ENCODE peak calls at places on chromosome 13, in nine cellular contexts. N is PC-3; H is Karpas-422; J is cerebellar nuclear complex; Q is hepatic stellate cell; Y is left ventricle myocardium inferior; A is stimulated activated CD8-positive, alpha-beta memory T cell treated with anti-CD3 and anti-CD28 coated beads, Interleukin-15, amount 100 ng/mL, for 4 hours; B is HFF-Myc; X is NCI-H1048. E is an unnamed sample.

GRCh38 chr13:28719656-28720055 is 886 bp upstream of the SLC46A3 start:
- DNase-seq in J (no peak), H (no peak), Y (no peak), N (no peak), Q (peak; percentile 65), B (no peak), X (no peak), A (no peak), E (no peak)

GRCh38 chr13:112812306-112813034 is 122.6 kb downstream of the ATP11A start:
- DNase-seq in H (no peak), B (no peak), Y (no peak), A (no peak), N (no peak), X (no peak), J (no peak), Q (no peak), E (no peak)

GRCh38 chr13:109145631-109146030 is 516.2 kb downstream of the MYO16 start:
- DNase-seq in J (no peak), Q (peak; percentile 75), Y (no peak), A (no peak), H (peak; percentile 84), X (no peak), B (peak; percentile 55), N (peak; percentile 74), E (no peak)

GRCh38 chr13:77492982-77493381 is 42.5 kb upstream of the SCEL start:
- DNase-seq in H (peak; percentile 74), B (no peak), Y (no peak), Q (no peak), J (no peak), N (peak; percentile 69), A (no peak), X (no peak), E (no peak)

GRCh38 chr13:28035146-28035782 is 46.8 kb upstream of the URAD start:
- DNase-seq in N (peak; percentile 48), X (no peak), Y (no peak), H (no peak), A (no peak), B (no peak), J (no peak), Q (no peak), E (no peak)

GRCh38 chr13:67228909-67229308 is 1.2 kb downstream of the PCDH9 start:
- DNase-seq in B (no peak), Y (no peak), X (no peak), H (no peak), N (no peak), A (no peak), J (no peak), Q (no peak), E (no peak)

GRCh38 chr13:103516009-103516795 is 450.0 kb upstream of the SLC10A2 start:
- DNase-seq in J (no peak), H (no peak), A (no peak), Q (no peak), X (no peak), B (no peak), N (no peak), Y (no peak), E (no peak)

GRCh38 chr13:107365466-107366215 is 797.7 kb upstream of the ARGLU1 start:
- DNase-seq in N (peak; percentile 56), X (no peak), B (no peak), J (no peak), H (no peak), Y (no peak), A (no peak), Q (peak; percentile 22), E (no peak)

GRCh38 chr13:113766035-113766800 is 7.2 kb downstream of the TMEM255B start:
- DNase-seq in N (no peak), Q (no peak), A (no peak), Y (no peak), B (no peak), H (no peak), J (no peak), X (no peak), E (peak; percentile 82)

GRCh38 chr13:19864339-19865309 is 1.2 kb upstream of the ZMYM5 start:
- DNase-seq in N (peak; percentile 82), H (peak; percentile 91), X (no peak), Q (peak; percentile 60), A (peak; percentile 56), Y (peak; percentile 45), B (peak; percentile 46), J (no peak), E (peak; percentile 94)

GRCh38 chr13:113008841-113009240 is 39.8 kb downstream of the MCF2L start:
- DNase-seq in A (no peak), Y (no peak), H (no peak), B (no peak), X (no peak), N (no peak), Q (no peak), J (no peak), E (no peak)

GRCh38 chr13:50550151-50550550 is 293.3 kb downstream of the DLEU7 start:
- DNase-seq in J (no peak), B (no peak), X (no peak), A (no peak), Q (no peak), Y (no peak), N (no peak), H (no peak), E (no peak)

GRCh38 chr13:82878536-82878935 is 1003.7 kb downstream of the SLITRK1 start:
- DNase-seq in X (peak; percentile 11), N (peak; percentile 78), Q (no peak), Y (no peak), B (no peak), H (no peak), J (no peak), A (no peak), E (no peak)

GRCh38 chr13:39559838-39560237 is 43.2 kb downstream of the LHFPL6 start:
- DNase-seq in X (no peak), Y (no peak), Q (no peak), A (no peak), B (no peak), J (no peak), H (no peak), N (no peak), E (no peak)

GRCh38 chr13:38338089-38338488 is 11.6 kb upstream of the UFM1 start:
- DNase-seq in B (no peak), H (no peak), N (no peak), Y (no peak), J (no peak), Q (no peak), X (no peak), A (no peak), E (no peak)

GRCh38 chr13:35210234-35210633 is 266.3 kb downstream of the MAB21L1 start:
- DNase-seq in Q (no peak), H (no peak), Y (no peak), J (no peak), B (no peak), N (peak; percentile 11), X (no peak), A (no peak), E (no peak)

GRCh38 chr13:32650705-32651311 is 64.6 kb downstream of the PDS5B start:
- DNase-seq in Y (no peak), J (no peak), B (peak; percentile 47), X (no peak), Q (peak; percentile 21), H (peak; percentile 83), A (peak; percentile 26), N (peak; percentile 75), E (no peak)

GRCh38 chr13:110756268-110756667 is 42.8 kb downstream of the ING1 start:
- DNase-seq in Q (no peak), J (no peak), X (no peak), A (no peak), B (no peak), N (no peak), H (no peak), Y (no peak), E (no peak)

GRCh38 chr13:100954430-100955361 is 280.1 kb upstream of the TMTC4 start:
- DNase-seq in Y (no peak), Q (no peak), J (no peak), A (no peak), H (no peak), X (no peak), B (no peak), N (no peak), E (no peak)

GRCh38 chr13:110108348-110109139 is 198.4 kb downstream of the COL4A1 start:
- DNase-seq in H (peak; percentile 59), N (peak; percentile 80), X (peak; percentile 6), Q (peak; percentile 93), J (no peak), A (no peak), B (peak; percentile 70), Y (peak; percentile 80), E (no peak)

GRCh38 chr13:98922306-98922705 is 55.6 kb downstream of the DOCK9 start:
- DNase-seq in X (no peak), J (no peak), Y (no peak), N (no peak), H (no peak), B (no peak), Q (no peak), A (no peak), E (no peak)

GRCh38 chr13:25165664-25166063 is 6.4 kb downstream of the AMER2 start:
- DNase-seq in Q (no peak), H (no peak), J (no peak), A (no peak), X (no peak), B (no peak), Y (no peak), N (no peak), E (no peak)